ENCODE peak calls at places on chromosome 19, in nine cellular contexts. L, R, H, P, E, U, D, G and Q are unnamed samples.

GRCh38 chr19:39379865-39380399 is 11.0 kb downstream of the PAF1 start:
- DNase-seq in E (no peak), G (no peak), L (no peak), U (no peak), H (no peak), P (no peak), D (no peak), R (no peak), Q (no peak)

GRCh38 chr19:35317464-35318043 is 11.4 kb upstream of the CD22 start:
- DNase-seq in D (no peak), P (no peak), R (no peak), G (no peak), H (no peak), L (peak), E (no peak), U (no peak), Q (no peak)

GRCh38 chr19:46068345-46069258 is 27.8 kb upstream of the IGFL4 start:
- DNase-seq in U (no peak), D (peak), E (no peak), G (no peak), L (no peak), P (no peak), H (no peak), R (peak), Q (peak)

GRCh38 chr19:15702590-15702930 is 25.3 kb upstream of the OR10H2 start:
- DNase-seq in R (no peak), L (peak), G (peak), U (no peak), H (peak), D (no peak), E (no peak), P (peak), Q (no peak)

GRCh38 chr19:18507021-18507726 is 14.7 kb downstream of the ELL start:
- DNase-seq in G (no peak), D (no peak), P (peak), E (no peak), L (no peak), H (peak), R (no peak), U (no peak), Q (no peak)

GRCh38 chr19:38149597-38149996 is 74.4 kb downstream of the DPF1 start:
- DNase-seq in P (no peak), U (no peak), G (no peak), H (no peak), R (peak), L (no peak), D (peak), E (no peak), Q (no peak)

GRCh38 chr19:17841810-17842662 is 5.7 kb downstream of the JAK3 start:
- DNase-seq in U (no peak), P (peak), E (peak), D (peak), G (peak), L (peak), R (peak), H (peak), Q (peak)

GRCh38 chr19:3121821-3122511 is 13.9 kb upstream of the GNA15 start:
- DNase-seq in E (no peak), L (no peak), U (no peak), P (no peak), R (no peak), D (no peak), G (no peak), H (no peak), Q (no peak)

GRCh38 chr19:58059003-58059671 is at the start of gene ZNF135:
- DNase-seq in R (peak), G (peak), D (peak), E (peak), L (peak), H (peak), U (peak), P (peak), Q (peak)

GRCh38 chr19:56525214-56525860 is 13.4 kb upstream of the ZFP28 start:
- DNase-seq in G (no peak), H (no peak), U (no peak), D (no peak), E (no peak), P (no peak), L (no peak), R (no peak), Q (no peak)

GRCh38 chr19:41753159-41753558 is 2.2 kb upstream of the CEACAM6 start:
- DNase-seq in D (no peak), E (peak), P (no peak), U (peak), L (peak), G (peak), H (peak), R (peak), Q (peak)

GRCh38 chr19:35774274-35775045 is 904 bp upstream of the ARHGAP33 start:
- DNase-seq in H (no peak), P (no peak), G (no peak), D (no peak), E (no peak), L (no peak), R (no peak), U (no peak), Q (no peak)

GRCh38 chr19:1262687-1263123 is 6.4 kb upstream of the CIRBP start:
- DNase-seq in G (no peak), R (no peak), U (no peak), H (no peak), E (no peak), L (no peak), D (no peak), P (peak), Q (no peak)

GRCh38 chr19:48111280-48111679 is 663 bp upstream of the PLA2G4C start:
- DNase-seq in G (no peak), U (no peak), E (no peak), L (peak), R (no peak), P (no peak), H (no peak), D (no peak), Q (no peak)

GRCh38 chr19:1315470-1316166 is 29.9 kb downstream of the EFNA2 start:
- DNase-seq in G (peak), U (no peak), H (peak), R (peak), L (peak), P (peak), E (peak), D (peak), Q (peak)

GRCh38 chr19:21398851-21399250 is 1.9 kb downstream of the ZNF493 start:
- DNase-seq in L (no peak), D (peak), U (no peak), E (no peak), R (no peak), P (no peak), H (no peak), G (no peak), Q (no peak)

GRCh38 chr19:41399525-41399924 is 1.9 kb downstream of the BCKDHA start:
- DNase-seq in L (no peak), D (no peak), G (no peak), P (no peak), H (no peak), E (no peak), U (no peak), R (no peak), Q (no peak)

GRCh38 chr19:47723573-47723923 is 10.3 kb downstream of the EHD2 start:
- DNase-seq in L (no peak), R (no peak), D (peak), U (no peak), P (no peak), H (no peak), E (no peak), G (peak), Q (no peak)

GRCh38 chr19:3725640-3726310 is 17.6 kb downstream of the TJP3 start:
- DNase-seq in R (no peak), G (peak), L (peak), H (no peak), U (no peak), D (no peak), E (no peak), P (no peak), Q (no peak)

GRCh38 chr19:16328824-16329482 is 4.3 kb downstream of the KLF2 start:
- DNase-seq in G (no peak), H (peak), P (no peak), D (peak), E (no peak), R (no peak), U (no peak), L (no peak), Q (no peak)

GRCh38 chr19:16449330-16449961 is 22.3 kb downstream of the EPS15L1 start:
- DNase-seq in H (no peak), P (no peak), G (no peak), U (peak), D (peak), L (no peak), R (no peak), E (no peak), Q (no peak)

GRCh38 chr19:54014920-54015560 is 23.6 kb downstream of the CACNG6 start:
- DNase-seq in H (no peak), E (no peak), P (no peak), U (no peak), G (no peak), R (no peak), D (no peak), L (no peak), Q (no peak)